ENCODE peak calls at places on chromosomes 3 and 15, in nine cellular contexts. M is PC-3, N is uterus, I is kidney epithelial cell, P is endodermal cell, S is foreskin fibroblast, R is A549, U is mucosa of descending colon, G is Peyer's patch. A is an unnamed sample.

GRCh38 chr3:160804762-160805161 is 48.7 kb downstream of the PPM1L start:
- DNase-seq in M (no peak), N (peak), I (no peak), P (no peak), S (no peak), R (no peak), U (no peak), G (no peak), A (no peak)

GRCh38 chr3:192879346-192880031 is 38.2 kb downstream of the MB21D2 start:
- DNase-seq in M (peak), N (no peak), I (peak), P (peak), S (peak), R (peak), U (no peak), G (no peak), A (peak)

GRCh38 chr3:9224490-9224889 is 25.0 kb downstream of the SRGAP3 start:
- DNase-seq in M (peak), N (no peak), I (no peak), P (no peak), S (no peak), R (no peak), U (no peak), G (no peak), A (no peak)

GRCh38 chr3:172709776-172710708 is 825 bp downstream of the NCEH1 start:
- DNase-seq in M (peak), N (peak), I (no peak), P (peak), S (peak), R (no peak), U (peak), G (peak), A (no peak)

GRCh38 chr3:156631323-156631722 is 43.1 kb upstream of the TIPARP start:
- DNase-seq in M (peak), N (no peak), I (no peak), P (no peak), S (peak), R (no peak), U (no peak), G (no peak), A (no peak)

GRCh38 chr3:147130461-147130860 is 275.9 kb downstream of the ZIC4 start:
- DNase-seq in M (peak), N (no peak), I (no peak), P (no peak), S (peak), R (no peak), U (no peak), G (no peak), A (no peak)

GRCh38 chr15:88663216-88663615 is 24.4 kb downstream of the ISG20 start:
- DNase-seq in M (peak), N (no peak), I (no peak), P (no peak), S (peak), R (no peak), U (no peak), G (no peak), A (no peak)

GRCh38 chr3:170961616-170962400 is 53.4 kb upstream of the EIF5A2 start:
- DNase-seq in M (peak), N (no peak), I (no peak), P (no peak), S (peak), R (peak), U (peak), G (no peak), A (no peak)

GRCh38 chr3:65532164-65532563 is 506.6 kb downstream of the MAGI1 start:
- DNase-seq in M (no peak), N (no peak), I (no peak), P (no peak), S (peak), R (no peak), U (no peak), G (no peak), A (no peak)

GRCh38 chr3:21117397-21117796 is 633.6 kb downstream of the ZNF385D start:
- DNase-seq in M (no peak), N (no peak), I (no peak), P (no peak), S (peak), R (no peak), U (no peak), G (no peak), A (no peak)

GRCh38 chr3:99774467-99774866 is 43.2 kb upstream of the CMSS1 start:
- DNase-seq in M (peak), N (no peak), I (peak), P (no peak), S (peak), R (no peak), U (no peak), G (no peak), A (no peak)

GRCh38 chr15:51093865-51094605 is 671 bp downstream of the TNFAIP8L3 start:
- DNase-seq in M (no peak), N (peak), I (no peak), P (peak), S (peak), R (no peak), U (peak), G (no peak), A (no peak)

GRCh38 chr15:40737048-40737447 is 18.0 kb downstream of the RMDN3 start:
- DNase-seq in M (peak), N (no peak), I (no peak), P (no peak), S (no peak), R (no peak), U (no peak), G (no peak), A (no peak)

GRCh38 chr3:9398715-9399708 is 1.6 kb downstream of the SETD5 start:
- DNase-seq in M (peak), N (no peak), I (no peak), P (peak), S (peak), R (peak), U (peak), G (no peak), A (no peak)

GRCh38 chr3:63968612-63969350 is 54.5 kb downstream of the PSMD6 start:
- DNase-seq in M (no peak), N (no peak), I (no peak), P (no peak), S (peak), R (no peak), U (no peak), G (no peak), A (no peak)

GRCh38 chr3:160180581-160181216 is 44.5 kb upstream of the C3orf80 start:
- DNase-seq in M (peak), N (peak), I (no peak), P (no peak), S (peak), R (no peak), U (peak), G (no peak), A (peak)

GRCh38 chr15:76024021-76024768 is 12.0 kb upstream of the NRG4 start:
- DNase-seq in M (no peak), N (no peak), I (no peak), P (no peak), S (no peak), R (no peak), U (no peak), G (no peak), A (no peak)

GRCh38 chr3:151592287-151592686 is 131.4 kb upstream of the IGSF10 start:
- DNase-seq in M (no peak), N (no peak), I (no peak), P (peak), S (no peak), R (no peak), U (no peak), G (no peak), A (no peak)

GRCh38 chr3:165193392-165194268 is 2.6 kb downstream of the SLITRK3 start:
- DNase-seq in M (no peak), N (no peak), I (no peak), P (peak), S (no peak), R (no peak), U (no peak), G (no peak), A (no peak)

GRCh38 chr3:149702691-149703426 is 45.0 kb upstream of the WWTR1 start:
- DNase-seq in M (peak), N (no peak), I (peak), P (no peak), S (peak), R (no peak), U (no peak), G (no peak), A (peak)

GRCh38 chr3:160677459-160677901 is 520 bp downstream of the ARL14 start:
- DNase-seq in M (peak), N (no peak), I (no peak), P (peak), S (peak), R (peak), U (peak), G (no peak), A (no peak)

GRCh38 chr15:39852237-39852636 is 67.8 kb downstream of the GPR176 start:
- DNase-seq in M (no peak), N (no peak), I (no peak), P (no peak), S (peak), R (no peak), U (no peak), G (no peak), A (no peak)

GRCh38 chr15:98547741-98548166 is 100.6 kb upstream of the IGF1R start:
- DNase-seq in M (no peak), N (peak), I (no peak), P (peak), S (peak), R (no peak), U (peak), G (no peak), A (no peak)
- H3K4me3 ChIP-seq in M (no peak), N (peak), I (peak), P (peak), S (peak), R (peak), U (no peak), G (peak), A (peak)

GRCh38 chr3:49415931-49416601 is 3.8 kb downstream of the TCTA start:
- DNase-seq in M (no peak), N (no peak), I (no peak), P (no peak), S (no peak), R (no peak), U (peak), G (no peak), A (no peak)
- H3K4me3 ChIP-seq in M (no peak), N (no peak), I (no peak), P (no peak), S (no peak), R (no peak), U (no peak), G (no peak), A (no peak)

DNA sequence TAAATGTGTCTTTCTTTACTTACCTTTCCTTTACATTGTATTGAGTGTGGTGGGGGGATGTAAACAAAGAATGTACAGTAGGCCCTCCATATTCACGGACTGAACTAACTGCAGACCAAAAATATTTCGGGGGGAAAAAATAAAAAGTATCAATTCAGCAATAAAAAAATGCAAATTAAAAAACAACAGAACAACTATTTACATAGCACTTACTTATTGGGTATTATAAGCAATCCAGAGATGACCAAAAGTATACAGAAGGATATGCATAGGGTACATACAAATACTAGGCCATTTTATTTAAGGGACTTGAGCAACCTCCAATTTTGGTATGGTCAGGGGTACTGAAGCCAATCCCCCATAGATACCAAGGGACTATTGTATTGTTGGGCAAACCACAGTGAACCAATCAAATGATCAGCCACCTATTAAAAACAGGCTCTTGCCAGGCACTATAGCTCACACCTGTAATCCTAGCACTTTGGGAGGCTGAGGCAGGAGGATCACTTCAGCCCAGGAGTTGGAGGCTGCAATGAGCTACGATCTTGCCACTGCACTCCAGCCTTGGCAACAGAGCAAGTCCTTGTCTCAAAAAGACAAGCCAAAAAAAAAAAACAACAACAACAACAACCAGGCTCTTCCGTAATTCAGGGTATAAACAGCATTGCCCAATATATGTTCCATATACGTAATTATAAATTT is 1.8 kb downstream of the VPS13C start:
- DNase-seq in M (no peak), N (no peak), I (no peak), P (no peak), S (no peak), R (no peak), U (no peak), G (no peak), A (no peak)
- H3K4me3 ChIP-seq in M (no peak), N (no peak), I (no peak), P (no peak), S (no peak), R (no peak), U (no peak), G (no peak), A (no peak)

GRCh38 chr15:64808785-64809453 is 16.5 kb downstream of the PIF1 start:
- DNase-seq in M (no peak), N (no peak), I (no peak), P (peak), S (no peak), R (no peak), U (no peak), G (no peak), A (no peak)
- H3K4me3 ChIP-seq in M (no peak), N (no peak), I (no peak), P (no peak), S (no peak), R (no peak), U (no peak), G (no peak), A (no peak)

GRCh38 chr3:33096103-33096868 is 660 bp downstream of the GLB1 start:
- DNase-seq in M (peak), N (no peak), I (no peak), P (peak), S (peak), R (peak), U (peak), G (peak), A (no peak)

GRCh38 chr3:33091746-33092145 is 5.2 kb downstream of the GLB1 start:
- DNase-seq in M (no peak), N (no peak), I (no peak), P (no peak), S (no peak), R (no peak), U (no peak), G (no peak), A (no peak)

GRCh38 chr3:33089515-33089914 is 7.4 kb downstream of the GLB1 start:
- DNase-seq in M (no peak), N (no peak), I (no peak), P (no peak), S (no peak), R (no peak), U (no peak), G (no peak), A (no peak)

GRCh38 chr3:33093847-33094246 is 3.1 kb downstream of the GLB1 start:
- DNase-seq in M (no peak), N (no peak), I (no peak), P (peak), S (no peak), R (no peak), U (no peak), G (no peak), A (no peak)

GRCh38 chr3:33092496-33093254 is 4.3 kb downstream of the GLB1 start:
- DNase-seq in M (no peak), N (no peak), I (no peak), P (no peak), S (no peak), R (no peak), U (no peak), G (no peak), A (no peak)
- H3K4me3 ChIP-seq in M (no peak), N (no peak), I (no peak), P (no peak), S (no peak), R (no peak), U (no peak), G (no peak), A (no peak)

GRCh38 chr3:127454968-127455367 is 135.6 kb downstream of the TPRA1 start:
- DNase-seq in M (no peak), N (no peak), I (no peak), P (no peak), S (no peak), R (no peak), U (no peak), G (no peak), A (no peak)
- H3K4me3 ChIP-seq in M (no peak), N (no peak), I (no peak), P (no peak), S (no peak), R (no peak), U (no peak), G (no peak), A (no peak)

GRCh38 chr15:83745771-83746170 is 91.8 kb downstream of the ADAMTSL3 start:
- DNase-seq in M (no peak), N (no peak), I (no peak), P (no peak), S (no peak), R (no peak), U (no peak), G (no peak), A (no peak)

GRCh38 chr15:83747718-83748110 is 93.8 kb downstream of the ADAMTSL3 start:
- DNase-seq in M (no peak), N (no peak), I (no peak), P (no peak), S (no peak), R (no peak), U (no peak), G (no peak), A (no peak)

GRCh38 chr15:83747050-83747717 is 93.3 kb downstream of the ADAMTSL3 start:
- DNase-seq in M (peak), N (peak), I (peak), P (peak), S (peak), R (peak), U (peak), G (no peak), A (no peak)

GRCh38 chr15:83746231-83746630 is 92.3 kb downstream of the ADAMTSL3 start:
- DNase-seq in M (peak), N (no peak), I (no peak), P (no peak), S (no peak), R (peak), U (no peak), G (no peak), A (no peak)
- H3K4me3 ChIP-seq in M (no peak), N (no peak), I (no peak), P (no peak), S (no peak), R (no peak), U (no peak), G (no peak), A (no peak)

A was measured in AG04449.